ENCODE peak calls at places on chromosomes 4 and X, in seven cellular contexts. E is hepatocyte, H is cardiac muscle cell, D is stomach, Q is tibial artery, R is heart left ventricle, K is ovary. B is an unnamed sample. For H3K4me1, the result is how much of the 10 kb centered on the place peaks cover.

GRCh38 chrX:130196453-130196852 is 24.7 kb downstream of the RAB33A start:
- DNase-seq in E (no peak), H (no peak), D (no peak), Q (no peak), R (no peak), K (no peak), B (no peak)

GRCh38 chr4:169098054-169098896 is 88.2 kb upstream of the CBR4 start:
- DNase-seq in E (no peak), H (peak), D (no peak), Q (no peak), R (no peak), K (no peak), B (no peak)

GRCh38 chr4:159047478-159048165 is 55.3 kb upstream of the RAPGEF2 start:
- DNase-seq in E (peak), H (peak), D (no peak), Q (no peak), R (no peak), K (no peak), B (no peak)

GRCh38 chr4:103074039-103074438 is 2.5 kb downstream of the SLC9B2 start:
- DNase-seq in E (no peak), H (no peak), D (no peak), Q (no peak), R (no peak), K (no peak), B (no peak)

GRCh38 chr4:124111922-124112321 is 600.6 kb downstream of the ANKRD50 start:
- DNase-seq in E (peak), H (peak), D (no peak), Q (no peak), R (no peak), K (no peak), B (no peak)

GRCh38 chr4:173917255-173917960 is 366.1 kb downstream of the FBXO8 start:
- DNase-seq in E (no peak), H (peak), D (no peak), Q (no peak), R (no peak), K (no peak), B (no peak)

GRCh38 chrX:16528620-16529019 is 121.3 kb upstream of the S100G start:
- DNase-seq in E (no peak), H (no peak), D (no peak), Q (no peak), R (no peak), K (no peak), B (no peak)

GRCh38 chrX:39654183-39654925 is 443.4 kb downstream of the BCOR start:
- DNase-seq in E (no peak), H (no peak), D (no peak), Q (no peak), R (no peak), K (no peak), B (no peak)

GRCh38 chr4:148443550-148444295 is 1.5 kb upstream of the NR3C2 start:
- DNase-seq in E (peak), H (no peak), D (peak), Q (peak), R (peak), K (peak), B (peak)

GRCh38 chrX:69741706-69742105 is 125.8 kb downstream of the EDA start:
- DNase-seq in E (no peak), H (peak), D (no peak), Q (no peak), R (no peak), K (no peak), B (peak)

GRCh38 chr4:155543126-155543765 is 123.4 kb upstream of the GUCY1A1 start:
- DNase-seq in E (no peak), H (peak), D (no peak), Q (no peak), R (no peak), K (no peak), B (no peak)

GRCh38 chrX:106905064-106905708 is 2.0 kb upstream of the RIPPLY1 start:
- DNase-seq in E (no peak), H (no peak), D (no peak), Q (no peak), R (no peak), K (no peak), B (no peak)

GRCh38 chrX:44507292-44507691 is 35.4 kb downstream of the FUNDC1 start:
- DNase-seq in E (no peak), H (no peak), D (no peak), Q (no peak), R (no peak), K (no peak), B (no peak)

GRCh38 chr4:36348403-36348938 is 67.1 kb downstream of the DTHD1 start:
- DNase-seq in E (peak), H (no peak), D (no peak), Q (no peak), R (no peak), K (no peak), B (no peak)

GRCh38 chrX:21838937-21839333 is 482 bp upstream of the MBTPS2 start:
- DNase-seq in E (peak), H (peak), D (no peak), Q (no peak), R (no peak), K (no peak), B (no peak)

GRCh38 chr4:125727931-125728330 is 413.2 kb downstream of the FAT4 start:
- DNase-seq in E (no peak), H (no peak), D (no peak), Q (no peak), R (no peak), K (no peak), B (no peak)

GRCh38 chr4:145044341-145044740 is 53.7 kb downstream of the ANAPC10 start:
- DNase-seq in E (no peak), H (no peak), D (no peak), Q (no peak), R (no peak), K (no peak), B (no peak)

GRCh38 chr4:15897577-15897976 is 41.0 kb downstream of the FGFBP1 start:
- DNase-seq in E (no peak), H (no peak), D (no peak), Q (no peak), R (no peak), K (no peak), B (no peak)

GRCh38 chr4:128308986-128309385 is 21.4 kb upstream of the PGRMC2 start:
- DNase-seq in E (no peak), H (peak), D (no peak), Q (no peak), R (no peak), K (no peak), B (no peak)

GRCh38 chrX:63349307-63349706 is 1.8 kb downstream of the SPIN4 start:
- DNase-seq in E (no peak), H (peak), D (no peak), Q (no peak), R (no peak), K (no peak), B (no peak)

GRCh38 chrX:41705680-41706374 is 17.1 kb downstream of the GPR34 start:
- DNase-seq in E (no peak), H (no peak), D (no peak), Q (no peak), R (no peak), K (no peak), B (no peak)
- H3K4me1 ChIP-seq in E (under half), H (under half), D (under half), Q (under half), R (under half), K (under half), B (under half)

DNA sequence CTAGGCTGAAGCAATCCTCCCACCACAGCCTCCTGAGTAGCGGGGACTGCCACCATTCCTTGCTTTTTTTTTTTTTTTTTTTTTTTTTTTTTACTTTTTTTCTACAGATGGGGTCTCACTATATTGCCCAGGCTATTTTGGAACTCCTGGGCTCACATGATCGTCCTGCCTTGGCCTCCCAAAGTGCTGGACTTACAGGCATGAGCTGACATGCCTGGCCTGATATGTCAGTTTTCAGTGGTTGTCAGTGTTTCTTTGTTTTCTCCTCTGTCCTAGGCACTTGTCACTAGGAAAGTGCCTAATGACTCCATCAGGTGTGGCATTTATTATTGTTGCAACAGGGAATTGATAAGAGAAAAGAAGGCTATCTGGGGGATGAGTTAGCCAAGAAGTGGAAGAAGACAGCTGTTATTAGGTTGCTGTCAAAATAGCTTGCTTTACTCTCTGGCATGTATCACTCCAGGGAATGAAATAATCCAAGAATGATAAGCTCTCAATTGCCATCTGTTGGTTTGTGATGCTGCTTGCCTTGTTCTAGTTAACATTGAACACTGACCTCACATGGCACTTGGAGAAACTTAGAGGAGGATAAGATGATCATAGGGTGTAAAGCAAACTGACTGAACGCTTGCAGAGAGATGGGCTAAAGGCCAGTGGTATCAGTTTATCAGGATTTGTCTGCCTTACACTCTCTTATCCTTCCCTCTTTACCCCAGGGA is 41.8 kb downstream of the TMEM164 start:
- DNase-seq in E (no peak), H (no peak), D (no peak), Q (no peak), R (no peak), K (no peak), B (no peak)
- TF ChIP-seq CTCF in E (no peak), H (no peak), D (no peak), Q (no peak), R (no peak), K (no peak), B (no peak)

GRCh38 chrX:68731254-68731653 is 83.8 kb downstream of the STARD8 start:
- DNase-seq in E (no peak), H (no peak), D (no peak), Q (no peak), R (no peak), K (no peak), B (no peak)
- H3K4me1 ChIP-seq in E (under half), H (under half), D (under half), Q (under half), R (under half), K (under half), B (under half)

GRCh38 chr4:75048208-75048879 is 115.4 kb downstream of the PARM1 start:
- DNase-seq in E (no peak), H (no peak), D (no peak), Q (no peak), R (no peak), K (no peak), B (no peak)
- TF ChIP-seq CTCF in E (peak), H (no peak), D (no peak), Q (no peak), R (no peak), K (no peak), B (no peak)

DNA sequence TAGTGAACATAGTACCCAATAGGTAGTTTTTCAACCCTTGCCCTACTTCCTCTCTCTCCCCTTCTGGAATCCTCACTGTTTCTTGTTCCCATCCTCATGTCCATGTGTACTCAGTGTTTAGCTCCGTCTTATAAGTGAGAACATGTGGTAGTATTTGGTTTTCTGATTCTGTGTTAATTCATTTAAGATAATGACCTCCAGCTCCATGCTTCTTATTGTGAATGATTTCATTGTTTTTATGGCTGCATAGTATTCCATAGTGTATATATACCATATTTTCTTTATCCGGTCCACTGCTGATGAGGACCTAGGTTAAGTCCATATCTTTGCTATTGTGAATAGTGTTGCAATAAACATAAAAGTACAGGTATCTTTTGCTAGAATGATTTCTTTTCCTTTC is 31.0 kb downstream of the IRF2 start:
- DNase-seq in E (no peak), H (no peak), D (no peak), Q (no peak), R (no peak), K (no peak), B (no peak)
- H3K4me1 ChIP-seq in E (under half), H (under half), D (under half), Q (under half), R (half or more), K (under half), B (half or more)

GRCh38 chr4:71709961-71710360 is 73.9 kb downstream of the GC start:
- DNase-seq in E (no peak), H (peak), D (no peak), Q (no peak), R (no peak), K (no peak), B (no peak)
- TF ChIP-seq CTCF in E (peak), H (peak), D (no peak), Q (no peak), R (no peak), K (no peak), B (no peak)

GRCh38 chr4:40575846-40576245 is 53.8 kb downstream of the RBM47 start:
- DNase-seq in E (no peak), H (no peak), D (no peak), Q (no peak), R (no peak), K (no peak), B (no peak)
- H3K4me1 ChIP-seq in E (under half), H (under half), D (under half), Q (under half), R (under half), K (under half), B (half or more)

DNA sequence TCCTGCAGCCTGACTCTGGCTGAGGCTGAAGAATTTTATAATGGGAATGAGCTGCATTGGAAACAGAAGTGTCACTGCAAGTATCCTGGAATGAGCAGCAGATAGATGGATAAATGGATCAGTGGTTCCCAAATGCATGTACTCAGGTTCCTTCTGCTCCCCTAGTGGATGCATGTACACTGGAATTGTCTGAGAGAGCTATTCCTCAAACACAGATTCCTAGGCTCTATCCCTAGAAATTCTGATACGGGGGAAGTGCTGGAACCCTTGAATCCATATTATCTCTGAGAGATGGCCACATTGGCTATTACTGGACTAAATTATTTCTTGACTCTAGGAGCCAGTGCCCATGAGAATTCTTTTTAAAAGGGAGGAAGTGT is 64.8 kb downstream of the TMEM131L start:
- DNase-seq in E (no peak), H (no peak), D (no peak), Q (no peak), R (no peak), K (no peak), B (no peak)
- TF ChIP-seq CTCF in E (no peak), H (peak), D (no peak), Q (peak), R (no peak), K (no peak), B (no peak)

GRCh38 chrX:134246282-134246681 is 9.3 kb downstream of the CCDC160 start:
- DNase-seq in E (no peak), H (peak), D (no peak), Q (no peak), R (no peak), K (no peak), B (no peak)

GRCh38 chrX:134249231-134249630 is 12.2 kb downstream of the CCDC160 start:
- DNase-seq in E (no peak), H (no peak), D (no peak), Q (no peak), R (no peak), K (no peak), B (no peak)

GRCh38 chrX:134251241-134251640 is 14.3 kb downstream of the CCDC160 start:
- DNase-seq in E (no peak), H (no peak), D (no peak), Q (no peak), R (no peak), K (no peak), B (no peak)

GRCh38 chrX:134244043-134244442 is 7.1 kb downstream of the CCDC160 start:
- DNase-seq in E (no peak), H (peak), D (no peak), Q (no peak), R (no peak), K (no peak), B (no peak)

DNA sequence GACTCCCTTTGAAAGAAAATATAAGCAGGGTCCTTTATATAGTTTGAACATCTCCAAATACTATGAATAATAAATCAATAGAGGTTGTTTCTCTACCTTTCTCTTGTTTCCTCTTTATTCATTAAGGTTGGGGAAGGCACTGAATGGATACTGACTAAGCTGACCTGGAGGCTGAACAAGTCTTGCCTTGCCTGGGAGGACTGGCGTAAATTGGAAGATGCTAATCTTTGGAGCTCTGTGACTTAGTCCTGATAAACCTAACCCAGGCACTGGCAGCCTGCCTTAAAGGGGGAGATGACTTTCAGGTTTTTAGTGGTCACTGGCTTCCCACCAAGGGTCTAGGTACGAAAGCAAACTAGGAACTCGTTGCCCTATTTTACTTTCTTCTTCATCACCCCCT is 10.5 kb downstream of the CCDC160 start:
- DNase-seq in E (no peak), H (no peak), D (no peak), Q (no peak), R (no peak), K (no peak), B (no peak)
- H3K4me1 ChIP-seq in E (under half), H (under half), D (under half), Q (under half), R (under half), K (under half), B (under half)

GRCh38 chr4:113811329-113811728 is 49.8 kb upstream of the CAMK2D start:
- DNase-seq in E (no peak), H (no peak), D (no peak), Q (no peak), R (no peak), K (no peak), B (no peak)

GRCh38 chr4:113810906-113811305 is 49.4 kb upstream of the CAMK2D start:
- DNase-seq in E (no peak), H (peak), D (no peak), Q (no peak), R (no peak), K (no peak), B (no peak)

GRCh38 chr4:113820164-113820563 is 58.6 kb upstream of the CAMK2D start:
- DNase-seq in E (no peak), H (no peak), D (no peak), Q (no peak), R (no peak), K (no peak), B (no peak)

DNA sequence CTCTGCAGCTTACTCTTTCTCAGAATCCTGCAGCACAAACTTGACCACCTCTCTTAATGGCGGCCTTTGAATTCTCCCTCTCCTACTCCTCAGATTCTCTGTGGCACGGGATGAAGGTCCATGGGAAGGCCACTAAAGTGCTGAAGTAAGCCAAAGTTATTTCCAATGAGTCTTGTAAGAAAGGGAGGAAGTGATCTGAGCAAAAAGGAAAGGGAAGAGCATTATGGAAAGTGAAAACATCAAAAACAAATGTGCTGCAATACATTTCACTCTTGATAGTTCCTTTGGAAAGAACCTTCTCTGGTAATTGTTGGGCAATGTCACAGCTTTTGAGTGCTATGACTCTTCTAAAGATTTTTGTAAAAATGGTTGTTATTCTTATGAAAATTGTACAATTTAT is 54.3 kb upstream of the CAMK2D start:
- DNase-seq in E (no peak), H (no peak), D (no peak), Q (no peak), R (no peak), K (no peak), B (no peak)
- TF ChIP-seq CTCF in E (no peak), H (no peak), D (no peak), Q (no peak), R (no peak), K (no peak), B (no peak)

B was measured in heart right ventricle.